ENCODE peak calls at places on chromosomes 3 and 15, in nine cellular contexts. One of them, this sample, is unnamed.

GRCh38 chr3:185744997-185745843 is 79.6 kb downstream of the IGF2BP2 start:
- DNase-seq in HCT116: no peak
- DNase-seq in germinal center: peak; percentile 28
- DNase-seq in AG08396: peak; percentile 57
- DNase-seq in GM12865: peak; percentile 70
- DNase-seq in stimulated activated CD4-positive, alpha-beta T cell treated with anti-CD3 and anti-CD28 coated beads, Interleukin-4, amount 100 ng/mL, for 1 hour: no peak
- DNase-seq in GDM1: peak; percentile 58
- DNase-seq in MG63: peak; percentile 80
- DNase-seq in RWPE1: peak; percentile 62
- DNase-seq in this sample: no peak

GRCh38 chr15:74392402-74392876 is 25.0 kb upstream of the CYP11A1 start:
- DNase-seq in HCT116: no peak
- DNase-seq in germinal center: no peak
- DNase-seq in AG08396: peak; percentile 66
- DNase-seq in GM12865: no peak
- DNase-seq in stimulated activated CD4-positive, alpha-beta T cell treated with anti-CD3 and anti-CD28 coated beads, Interleukin-4, amount 100 ng/mL, for 1 hour: no peak
- DNase-seq in GDM1: no peak
- DNase-seq in MG63: no peak
- DNase-seq in RWPE1: no peak
- DNase-seq in this sample: no peak

GRCh38 chr3:50345586-50345985 is at the start of gene ZMYND10:
- DNase-seq in HCT116: no peak
- DNase-seq in germinal center: peak; percentile 90
- DNase-seq in AG08396: peak; percentile 94
- DNase-seq in GM12865: peak; percentile 78
- DNase-seq in stimulated activated CD4-positive, alpha-beta T cell treated with anti-CD3 and anti-CD28 coated beads, Interleukin-4, amount 100 ng/mL, for 1 hour: peak; percentile 73
- DNase-seq in GDM1: no peak
- DNase-seq in MG63: no peak
- DNase-seq in RWPE1: peak; percentile 80
- DNase-seq in this sample: no peak

GRCh38 chr3:141414800-141415462 is 46.6 kb downstream of the ZBTB38 start:
- DNase-seq in HCT116: no peak
- DNase-seq in germinal center: no peak
- DNase-seq in AG08396: no peak
- DNase-seq in GM12865: no peak
- DNase-seq in stimulated activated CD4-positive, alpha-beta T cell treated with anti-CD3 and anti-CD28 coated beads, Interleukin-4, amount 100 ng/mL, for 1 hour: no peak
- DNase-seq in GDM1: no peak
- DNase-seq in MG63: no peak
- DNase-seq in RWPE1: no peak
- DNase-seq in this sample: no peak

GRCh38 chr15:64891546-64891945 is 20.2 kb upstream of the ANKDD1A start:
- DNase-seq in HCT116: no peak
- DNase-seq in germinal center: no peak
- DNase-seq in AG08396: no peak
- DNase-seq in GM12865: peak; percentile 26
- DNase-seq in stimulated activated CD4-positive, alpha-beta T cell treated with anti-CD3 and anti-CD28 coated beads, Interleukin-4, amount 100 ng/mL, for 1 hour: no peak
- DNase-seq in GDM1: no peak
- DNase-seq in MG63: no peak
- DNase-seq in RWPE1: no peak
- DNase-seq in this sample: no peak

GRCh38 chr3:98513136-98513535 is 9.6 kb downstream of the CLDND1 start:
- DNase-seq in HCT116: peak; percentile 75
- DNase-seq in germinal center: no peak
- DNase-seq in AG08396: no peak
- DNase-seq in GM12865: no peak
- DNase-seq in stimulated activated CD4-positive, alpha-beta T cell treated with anti-CD3 and anti-CD28 coated beads, Interleukin-4, amount 100 ng/mL, for 1 hour: no peak
- DNase-seq in GDM1: no peak
- DNase-seq in MG63: peak; percentile 69
- DNase-seq in RWPE1: peak; percentile 89
- DNase-seq in this sample: no peak

GRCh38 chr15:33915571-33916407 is 52.5 kb upstream of the CHRM5 start:
- DNase-seq in HCT116: no peak
- DNase-seq in germinal center: no peak
- DNase-seq in AG08396: no peak
- DNase-seq in GM12865: peak; percentile 13
- DNase-seq in stimulated activated CD4-positive, alpha-beta T cell treated with anti-CD3 and anti-CD28 coated beads, Interleukin-4, amount 100 ng/mL, for 1 hour: no peak
- DNase-seq in GDM1: no peak
- DNase-seq in MG63: no peak
- DNase-seq in RWPE1: no peak
- DNase-seq in this sample: no peak

GRCh38 chr3:15815696-15816095 is 17.9 kb upstream of the ANKRD28 start:
- DNase-seq in HCT116: peak; percentile 49
- DNase-seq in germinal center: peak; percentile 9
- DNase-seq in AG08396: peak; percentile 15
- DNase-seq in GM12865: peak; percentile 56
- DNase-seq in stimulated activated CD4-positive, alpha-beta T cell treated with anti-CD3 and anti-CD28 coated beads, Interleukin-4, amount 100 ng/mL, for 1 hour: no peak
- DNase-seq in GDM1: peak; percentile 8
- DNase-seq in MG63: no peak
- DNase-seq in RWPE1: no peak
- DNase-seq in this sample: no peak

GRCh38 chr3:173138031-173138430 is 3.0 kb downstream of the SPATA16 start:
- DNase-seq in HCT116: no peak
- DNase-seq in germinal center: no peak
- DNase-seq in AG08396: no peak
- DNase-seq in GM12865: no peak
- DNase-seq in stimulated activated CD4-positive, alpha-beta T cell treated with anti-CD3 and anti-CD28 coated beads, Interleukin-4, amount 100 ng/mL, for 1 hour: no peak
- DNase-seq in GDM1: no peak
- DNase-seq in MG63: no peak
- DNase-seq in RWPE1: no peak
- DNase-seq in this sample: no peak

GRCh38 chr15:68431792-68432401 is at the start of gene ITGA11:
- DNase-seq in HCT116: no peak
- DNase-seq in germinal center: no peak
- DNase-seq in AG08396: peak; percentile 53
- DNase-seq in GM12865: peak; percentile 21
- DNase-seq in stimulated activated CD4-positive, alpha-beta T cell treated with anti-CD3 and anti-CD28 coated beads, Interleukin-4, amount 100 ng/mL, for 1 hour: no peak
- DNase-seq in GDM1: no peak
- DNase-seq in MG63: peak; percentile 90
- DNase-seq in RWPE1: peak; percentile 65
- DNase-seq in this sample: peak; percentile 53

GRCh38 chr15:93232840-93233239 is 143.8 kb upstream of the RGMA start:
- DNase-seq in HCT116: no peak
- DNase-seq in germinal center: no peak
- DNase-seq in AG08396: no peak
- DNase-seq in GM12865: no peak
- DNase-seq in stimulated activated CD4-positive, alpha-beta T cell treated with anti-CD3 and anti-CD28 coated beads, Interleukin-4, amount 100 ng/mL, for 1 hour: no peak
- DNase-seq in GDM1: no peak
- DNase-seq in MG63: no peak
- DNase-seq in RWPE1: no peak
- DNase-seq in this sample: no peak

GRCh38 chr3:82033186-82033585 is 271.7 kb upstream of the GBE1 start:
- DNase-seq in HCT116: no peak
- DNase-seq in germinal center: no peak
- DNase-seq in AG08396: no peak
- DNase-seq in GM12865: no peak
- DNase-seq in stimulated activated CD4-positive, alpha-beta T cell treated with anti-CD3 and anti-CD28 coated beads, Interleukin-4, amount 100 ng/mL, for 1 hour: no peak
- DNase-seq in GDM1: no peak
- DNase-seq in MG63: no peak
- DNase-seq in RWPE1: no peak
- DNase-seq in this sample: no peak

GRCh38 chr3:23710555-23710954 is 95.2 kb upstream of the UBE2E1 start:
- DNase-seq in HCT116: no peak
- DNase-seq in germinal center: no peak
- DNase-seq in AG08396: peak; percentile 83
- DNase-seq in GM12865: no peak
- DNase-seq in stimulated activated CD4-positive, alpha-beta T cell treated with anti-CD3 and anti-CD28 coated beads, Interleukin-4, amount 100 ng/mL, for 1 hour: no peak
- DNase-seq in GDM1: no peak
- DNase-seq in MG63: no peak
- DNase-seq in RWPE1: no peak
- DNase-seq in this sample: no peak

GRCh38 chr15:52506549-52506948 is 22.1 kb downstream of the MYO5A start:
- DNase-seq in HCT116: no peak
- DNase-seq in germinal center: no peak
- DNase-seq in AG08396: no peak
- DNase-seq in GM12865: no peak
- DNase-seq in stimulated activated CD4-positive, alpha-beta T cell treated with anti-CD3 and anti-CD28 coated beads, Interleukin-4, amount 100 ng/mL, for 1 hour: no peak
- DNase-seq in GDM1: no peak
- DNase-seq in MG63: no peak
- DNase-seq in RWPE1: no peak
- DNase-seq in this sample: no peak

GRCh38 chr15:67177750-67178149 is 76.7 kb downstream of the AAGAB start:
- DNase-seq in HCT116: no peak
- DNase-seq in germinal center: no peak
- DNase-seq in AG08396: peak; percentile 29
- DNase-seq in GM12865: no peak
- DNase-seq in stimulated activated CD4-positive, alpha-beta T cell treated with anti-CD3 and anti-CD28 coated beads, Interleukin-4, amount 100 ng/mL, for 1 hour: no peak
- DNase-seq in GDM1: no peak
- DNase-seq in MG63: no peak
- DNase-seq in RWPE1: no peak
- DNase-seq in this sample: no peak

GRCh38 chr15:80264031-80264430 is 12.0 kb upstream of the CTXND1 start:
- DNase-seq in HCT116: no peak
- DNase-seq in germinal center: no peak
- DNase-seq in AG08396: peak; percentile 28
- DNase-seq in GM12865: no peak
- DNase-seq in stimulated activated CD4-positive, alpha-beta T cell treated with anti-CD3 and anti-CD28 coated beads, Interleukin-4, amount 100 ng/mL, for 1 hour: no peak
- DNase-seq in GDM1: no peak
- DNase-seq in MG63: no peak
- DNase-seq in RWPE1: no peak
- DNase-seq in this sample: no peak

GRCh38 chr3:169118666-169119370 is 544.7 kb downstream of the MECOM start:
- DNase-seq in HCT116: no peak
- DNase-seq in germinal center: no peak
- DNase-seq in AG08396: no peak
- DNase-seq in GM12865: no peak
- DNase-seq in stimulated activated CD4-positive, alpha-beta T cell treated with anti-CD3 and anti-CD28 coated beads, Interleukin-4, amount 100 ng/mL, for 1 hour: no peak
- DNase-seq in GDM1: no peak
- DNase-seq in MG63: no peak
- DNase-seq in RWPE1: no peak
- DNase-seq in this sample: no peak

GRCh38 chr3:46228259-46229222 is 13.7 kb upstream of the CCR3 start:
- DNase-seq in HCT116: no peak
- DNase-seq in germinal center: no peak
- DNase-seq in AG08396: no peak
- DNase-seq in GM12865: no peak
- DNase-seq in stimulated activated CD4-positive, alpha-beta T cell treated with anti-CD3 and anti-CD28 coated beads, Interleukin-4, amount 100 ng/mL, for 1 hour: no peak
- DNase-seq in GDM1: no peak
- DNase-seq in MG63: peak; percentile 25
- DNase-seq in RWPE1: peak; percentile 59
- DNase-seq in this sample: peak; percentile 80

GRCh38 chr3:10926441-10926830 is 66.1 kb upstream of the SLC6A1 start:
- DNase-seq in HCT116: no peak
- DNase-seq in germinal center: no peak
- DNase-seq in AG08396: no peak
- DNase-seq in GM12865: no peak
- DNase-seq in stimulated activated CD4-positive, alpha-beta T cell treated with anti-CD3 and anti-CD28 coated beads, Interleukin-4, amount 100 ng/mL, for 1 hour: no peak
- DNase-seq in GDM1: no peak
- DNase-seq in MG63: peak; percentile 37
- DNase-seq in RWPE1: no peak
- DNase-seq in this sample: no peak

GRCh38 chr3:122893754-122894668 is 99.1 kb downstream of the SLC49A4 start:
- DNase-seq in HCT116: no peak
- DNase-seq in germinal center: no peak
- DNase-seq in AG08396: peak; percentile 9
- DNase-seq in GM12865: no peak
- DNase-seq in stimulated activated CD4-positive, alpha-beta T cell treated with anti-CD3 and anti-CD28 coated beads, Interleukin-4, amount 100 ng/mL, for 1 hour: no peak
- DNase-seq in GDM1: no peak
- DNase-seq in MG63: peak; percentile 28
- DNase-seq in RWPE1: peak; percentile 53
- DNase-seq in this sample: no peak

GRCh38 chr3:69558912-69559311 is 173.0 kb upstream of the FRMD4B start:
- DNase-seq in HCT116: no peak
- DNase-seq in germinal center: no peak
- DNase-seq in AG08396: no peak
- DNase-seq in GM12865: no peak
- DNase-seq in stimulated activated CD4-positive, alpha-beta T cell treated with anti-CD3 and anti-CD28 coated beads, Interleukin-4, amount 100 ng/mL, for 1 hour: no peak
- DNase-seq in GDM1: no peak
- DNase-seq in MG63: no peak
- DNase-seq in RWPE1: peak; percentile 1
- DNase-seq in this sample: peak; percentile 42

GRCh38 chr3:15198686-15199085 is 7.4 kb upstream of the CAPN7 start:
- DNase-seq in HCT116: no peak
- DNase-seq in germinal center: no peak
- DNase-seq in AG08396: no peak
- DNase-seq in GM12865: no peak
- DNase-seq in stimulated activated CD4-positive, alpha-beta T cell treated with anti-CD3 and anti-CD28 coated beads, Interleukin-4, amount 100 ng/mL, for 1 hour: no peak
- DNase-seq in GDM1: no peak
- DNase-seq in MG63: no peak
- DNase-seq in RWPE1: no peak
- DNase-seq in this sample: no peak

GRCh38 chr3:40720863-40721262 is 196.1 kb downstream of the ZNF621 start:
- DNase-seq in HCT116: no peak
- DNase-seq in germinal center: no peak
- DNase-seq in AG08396: no peak
- DNase-seq in GM12865: no peak
- DNase-seq in stimulated activated CD4-positive, alpha-beta T cell treated with anti-CD3 and anti-CD28 coated beads, Interleukin-4, amount 100 ng/mL, for 1 hour: no peak
- DNase-seq in GDM1: no peak
- DNase-seq in MG63: no peak
- DNase-seq in RWPE1: no peak
- DNase-seq in this sample: no peak

GRCh38 chr3:41961750-41962679 is at the start of gene ULK4:
- DNase-seq in HCT116: peak; percentile 99
- DNase-seq in germinal center: peak; percentile 89
- DNase-seq in AG08396: peak; percentile 94
- DNase-seq in GM12865: peak; percentile 100
- DNase-seq in stimulated activated CD4-positive, alpha-beta T cell treated with anti-CD3 and anti-CD28 coated beads, Interleukin-4, amount 100 ng/mL, for 1 hour: peak; percentile 88
- DNase-seq in GDM1: peak; percentile 100
- DNase-seq in MG63: peak; percentile 97
- DNase-seq in RWPE1: peak; percentile 89
- DNase-seq in this sample: peak; percentile 93

GRCh38 chr15:67969892-67970291 is 84.2 kb upstream of the PIAS1 start:
- DNase-seq in HCT116: no peak
- DNase-seq in germinal center: no peak
- DNase-seq in AG08396: no peak
- DNase-seq in GM12865: no peak
- DNase-seq in stimulated activated CD4-positive, alpha-beta T cell treated with anti-CD3 and anti-CD28 coated beads, Interleukin-4, amount 100 ng/mL, for 1 hour: no peak
- DNase-seq in GDM1: no peak
- DNase-seq in MG63: no peak
- DNase-seq in RWPE1: no peak
- DNase-seq in this sample: no peak

GRCh38 chr3:179933079-179933478 is 103.7 kb downstream of the PEX5L start:
- DNase-seq in HCT116: no peak
- DNase-seq in germinal center: no peak
- DNase-seq in AG08396: no peak
- DNase-seq in GM12865: no peak
- DNase-seq in stimulated activated CD4-positive, alpha-beta T cell treated with anti-CD3 and anti-CD28 coated beads, Interleukin-4, amount 100 ng/mL, for 1 hour: no peak
- DNase-seq in GDM1: no peak
- DNase-seq in MG63: no peak
- DNase-seq in RWPE1: no peak
- DNase-seq in this sample: no peak

GRCh38 chr3:73729969-73730440 is 105.3 kb upstream of the PDZRN3 start:
- DNase-seq in HCT116: no peak
- DNase-seq in germinal center: no peak
- DNase-seq in AG08396: no peak
- DNase-seq in GM12865: no peak
- DNase-seq in stimulated activated CD4-positive, alpha-beta T cell treated with anti-CD3 and anti-CD28 coated beads, Interleukin-4, amount 100 ng/mL, for 1 hour: no peak
- DNase-seq in GDM1: no peak
- DNase-seq in MG63: no peak
- DNase-seq in RWPE1: no peak
- DNase-seq in this sample: peak; percentile 18

GRCh38 chr15:49331951-49332350 is 91.1 kb upstream of the FGF7 start:
- DNase-seq in HCT116: no peak
- DNase-seq in germinal center: no peak
- DNase-seq in AG08396: no peak
- DNase-seq in GM12865: no peak
- DNase-seq in stimulated activated CD4-positive, alpha-beta T cell treated with anti-CD3 and anti-CD28 coated beads, Interleukin-4, amount 100 ng/mL, for 1 hour: no peak
- DNase-seq in GDM1: no peak
- DNase-seq in MG63: no peak
- DNase-seq in RWPE1: no peak
- DNase-seq in this sample: no peak

GRCh38 chr3:61518590-61518989 is 42.8 kb upstream of the PTPRG start:
- DNase-seq in HCT116: no peak
- DNase-seq in germinal center: no peak
- DNase-seq in AG08396: no peak
- DNase-seq in GM12865: peak; percentile 12
- DNase-seq in stimulated activated CD4-positive, alpha-beta T cell treated with anti-CD3 and anti-CD28 coated beads, Interleukin-4, amount 100 ng/mL, for 1 hour: no peak
- DNase-seq in GDM1: no peak
- DNase-seq in MG63: no peak
- DNase-seq in RWPE1: no peak
- DNase-seq in this sample: no peak

GRCh38 chr3:44206301-44206700 is 35.4 kb upstream of the TOPAZ1 start:
- DNase-seq in HCT116: no peak
- DNase-seq in germinal center: no peak
- DNase-seq in AG08396: no peak
- DNase-seq in GM12865: no peak
- DNase-seq in stimulated activated CD4-positive, alpha-beta T cell treated with anti-CD3 and anti-CD28 coated beads, Interleukin-4, amount 100 ng/mL, for 1 hour: no peak
- DNase-seq in GDM1: no peak
- DNase-seq in MG63: no peak
- DNase-seq in RWPE1: no peak
- DNase-seq in this sample: no peak

GRCh38 chr15:85689729-85690128 is 105.0 kb downstream of the KLHL25 start:
- DNase-seq in HCT116: no peak
- DNase-seq in germinal center: peak; percentile 44
- DNase-seq in AG08396: peak; percentile 36
- DNase-seq in GM12865: peak; percentile 94
- DNase-seq in stimulated activated CD4-positive, alpha-beta T cell treated with anti-CD3 and anti-CD28 coated beads, Interleukin-4, amount 100 ng/mL, for 1 hour: peak; percentile 55
- DNase-seq in GDM1: peak; percentile 84
- DNase-seq in MG63: no peak
- DNase-seq in RWPE1: no peak
- DNase-seq in this sample: no peak